ENCODE peak calls at places on chromosomes 12 and 14, in seven cellular contexts. E is HFF-Myc, Z is astrocyte of the spinal cord, D is transverse colon, P is WERI-Rb-1, W is fibroblast of lung, M is GM06990. F is an unnamed sample.

GRCh38 chr12:50739611-50740010 is 24.3 kb upstream of the ATF1 start:
- DNase-seq in E (no peak), Z (no peak), D (no peak), P (no peak), W (no peak), M (no peak), F (no peak)

GRCh38 chr14:77040995-77041744 is 12.7 kb upstream of the IRF2BPL start:
- DNase-seq in E (no peak), Z (no peak), D (peak; percentile 29), P (no peak), W (no peak), M (no peak), F (no peak)

GRCh38 chr14:31843361-31844091 is 233.6 kb upstream of the ARHGAP5 start:
- DNase-seq in E (no peak), Z (peak; percentile 8), D (peak; percentile 34), P (no peak), W (no peak), M (no peak), F (peak; percentile 39)

GRCh38 chr12:130818381-130819247 is 20.4 kb downstream of the STX2 start:
- DNase-seq in E (no peak), Z (peak; percentile 17), D (peak; percentile 78), P (peak; percentile 41), W (peak; percentile 25), M (peak; percentile 81), F (peak; percentile 19)

GRCh38 chr12:66288121-66288520 is 14.2 kb upstream of the HELB start:
- DNase-seq in E (no peak), Z (no peak), D (no peak), P (no peak), W (no peak), M (no peak), F (no peak)

GRCh38 chr14:20477211-20477876 is 8.1 kb downstream of the PNP start:
- DNase-seq in E (no peak), Z (peak; percentile 58), D (no peak), P (no peak), W (peak; percentile 14), M (no peak), F (peak; percentile 90)

GRCh38 chr12:89098390-89099102 is 253.8 kb downstream of the DUSP6 start:
- DNase-seq in E (no peak), Z (no peak), D (no peak), P (peak; percentile 13), W (peak; percentile 5), M (no peak), F (peak; percentile 17)

GRCh38 chr12:113697646-113698504 is 226.2 kb upstream of the LHX5 start:
- DNase-seq in E (no peak), Z (no peak), D (no peak), P (peak; percentile 96), W (no peak), M (no peak), F (no peak)

GRCh38 chr14:71355324-71356201 is 448.3 kb downstream of the PCNX1 start:
- DNase-seq in E (no peak), Z (peak; percentile 57), D (no peak), P (no peak), W (peak; percentile 92), M (peak; percentile 41), F (peak; percentile 75)

GRCh38 chr14:36129181-36129580 is 47.3 kb downstream of the PTCSC3 start:
- DNase-seq in E (peak; percentile 2), Z (peak; percentile 5), D (no peak), P (no peak), W (no peak), M (no peak), F (no peak)

GRCh38 chr12:17456486-17456885 is 633.5 kb downstream of the RERGL start:
- DNase-seq in E (no peak), Z (no peak), D (no peak), P (no peak), W (no peak), M (no peak), F (no peak)

GRCh38 chr12:5440973-5441372 is 9.1 kb downstream of the NTF3 start:
- DNase-seq in E (no peak), Z (no peak), D (no peak), P (no peak), W (no peak), M (no peak), F (no peak)

GRCh38 chr14:55077691-55078151 is 26.3 kb downstream of the MAPK1IP1L start:
- DNase-seq in E (no peak), Z (no peak), D (peak; percentile 77), P (peak; percentile 37), W (no peak), M (no peak), F (peak; percentile 34)

GRCh38 chr14:21204167-21205025 is 48.5 kb upstream of the OR5AU1 start:
- DNase-seq in E (no peak), Z (no peak), D (no peak), P (no peak), W (no peak), M (no peak), F (no peak)

GRCh38 chr12:52865090-52865944 is 16.5 kb upstream of the KRT78 start:
- DNase-seq in E (no peak), Z (peak; percentile 66), D (peak; percentile 80), P (peak; percentile 82), W (peak; percentile 73), M (no peak), F (peak; percentile 76)

GRCh38 chr12:19236656-19237055 is 107.1 kb downstream of the PLEKHA5 start:
- DNase-seq in E (no peak), Z (peak; percentile 49), D (no peak), P (no peak), W (peak; percentile 57), M (no peak), F (no peak)

GRCh38 chr14:59333235-59333634 is 131.9 kb downstream of the GPR135 start:
- DNase-seq in E (no peak), Z (no peak), D (no peak), P (no peak), W (no peak), M (no peak), F (no peak)

GRCh38 chr14:59328410-59328809 is 136.8 kb downstream of the GPR135 start:
- DNase-seq in E (no peak), Z (no peak), D (no peak), P (no peak), W (no peak), M (no peak), F (no peak)

GRCh38 chr14:59332727-59333126 is 132.5 kb downstream of the GPR135 start:
- DNase-seq in E (no peak), Z (peak; percentile 91), D (no peak), P (no peak), W (peak; percentile 84), M (no peak), F (peak; percentile 76)

GRCh38 chr14:59331217-59331616 is 134.0 kb downstream of the GPR135 start:
- DNase-seq in E (no peak), Z (no peak), D (no peak), P (no peak), W (no peak), M (no peak), F (no peak)

GRCh38 chr14:59330455-59330854 is 134.7 kb downstream of the GPR135 start:
- DNase-seq in E (no peak), Z (peak; percentile 61), D (peak; percentile 33), P (no peak), W (peak; percentile 83), M (no peak), F (peak; percentile 52)
- TF ChIP-seq CTCF in E (no peak), Z (no peak), D (no peak), P (no peak), W (peak; percentile 14), M (no peak), F (peak; percentile 4)

GRCh38 chr14:53147208-53147607 is 5.9 kb downstream of the DDHD1 start:
- DNase-seq in E (no peak), Z (no peak), D (no peak), P (no peak), W (no peak), M (no peak), F (no peak)
- H3K4me3 ChIP-seq in E (no peak overlapping the region), Z (no peak overlapping the region), D (no peak overlapping the region), P (no peak overlapping the region), W (no peak overlapping the region), M (peak overlapping the region; percentile 15), F (no peak overlapping the region)

GRCh38 chr12:132078190-132078589 is 65.9 kb downstream of the DDX51 start:
- DNase-seq in E (peak; percentile 82), Z (peak; percentile 81), D (no peak), P (no peak), W (peak; percentile 76), M (no peak), F (peak; percentile 50)

GRCh38 chr12:132075714-132076553 is 68.2 kb downstream of the DDX51 start:
- DNase-seq in E (no peak), Z (no peak), D (no peak), P (no peak), W (no peak), M (no peak), F (no peak)

GRCh38 chr12:132074216-132074615 is 69.9 kb downstream of the DDX51 start:
- DNase-seq in E (no peak), Z (no peak), D (no peak), P (no peak), W (no peak), M (no peak), F (no peak)

GRCh38 chr12:132077322-132078100 is 66.6 kb downstream of the DDX51 start:
- DNase-seq in E (no peak), Z (no peak), D (no peak), P (no peak), W (no peak), M (no peak), F (no peak)

DNA sequence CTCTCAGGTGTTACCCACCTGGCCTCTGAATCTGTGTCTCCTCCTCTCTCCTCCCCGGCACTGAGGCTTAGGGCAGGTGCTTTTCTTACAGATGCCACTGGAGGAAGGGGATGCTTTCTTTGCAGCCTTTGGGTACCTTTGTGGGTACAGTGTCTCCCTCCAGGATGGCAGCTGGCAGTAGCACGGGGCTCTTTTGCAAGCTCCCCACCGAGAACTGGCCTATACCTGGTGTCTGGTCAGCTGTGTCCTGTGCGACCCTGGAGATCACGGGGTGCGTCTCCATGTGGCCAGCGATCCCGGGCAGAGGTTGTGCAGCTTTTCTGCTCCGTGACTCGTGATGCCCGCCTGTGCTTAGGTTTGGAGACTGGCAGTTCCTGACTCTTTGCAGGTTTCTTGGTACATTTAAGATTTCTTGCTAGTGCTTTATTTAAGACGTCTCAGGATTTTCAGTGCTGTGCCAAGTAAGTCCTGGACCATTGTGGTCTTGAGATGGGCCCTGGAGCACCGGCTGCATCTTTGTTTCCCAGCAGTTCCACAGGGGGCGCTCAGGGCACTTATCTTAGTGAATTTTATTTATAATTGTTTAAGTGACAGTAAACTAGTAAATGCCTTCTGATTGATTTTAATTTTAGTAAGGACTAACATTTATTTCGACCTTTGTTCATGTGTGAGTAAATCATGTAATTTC is 68.9 kb downstream of the DDX51 start:
- DNase-seq in E (no peak), Z (no peak), D (no peak), P (no peak), W (no peak), M (no peak), F (no peak)
- TF ChIP-seq CTCF in E (peak; percentile 34), Z (peak; percentile 44), D (no peak), P (no peak), W (peak; percentile 30), M (no peak), F (peak; percentile 31)

DNA sequence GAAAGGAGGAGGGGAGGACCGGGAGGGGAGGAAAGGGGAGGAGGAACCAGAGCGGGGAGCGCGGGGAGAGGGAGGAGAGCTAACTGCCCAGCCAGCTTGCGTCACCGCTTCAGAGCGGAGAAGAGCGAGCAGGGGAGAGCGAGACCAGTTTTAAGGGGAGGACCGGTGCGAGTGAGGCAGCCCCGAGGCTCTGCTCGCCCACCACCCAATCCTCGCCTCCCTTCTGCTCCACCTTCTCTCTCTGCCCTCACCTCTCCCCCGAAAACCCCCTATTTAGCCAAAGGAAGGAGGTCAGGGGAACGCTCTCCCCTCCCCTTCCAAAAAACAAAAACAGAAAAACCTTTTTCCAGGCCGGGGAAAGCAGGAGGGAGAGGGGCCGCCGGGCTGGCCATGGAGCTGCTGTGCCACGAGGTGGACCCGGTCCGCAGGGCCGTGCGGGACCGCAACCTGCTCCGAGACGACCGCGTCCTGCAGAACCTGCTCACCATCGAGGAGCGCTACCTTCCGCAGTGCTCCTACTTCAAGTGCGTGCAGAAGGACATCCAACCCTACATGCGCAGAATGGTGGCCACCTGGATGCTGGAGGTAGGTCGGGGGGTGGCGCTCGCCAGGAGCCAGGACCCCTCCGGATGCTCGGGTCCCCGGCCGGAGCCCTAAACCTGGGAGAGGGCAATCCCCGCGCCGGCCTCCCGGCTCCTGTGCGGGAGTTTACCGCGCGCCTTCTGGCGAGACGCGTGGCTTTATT is at the start of gene CCND2:
- DNase-seq in E (no peak), Z (peak; percentile 42), D (peak; percentile 93), P (peak; percentile 57), W (peak; percentile 94), M (peak; percentile 79), F (peak; percentile 57)
- H3K4me3 ChIP-seq in E (peak within 1 kb of the TSS; percentile 38), Z (peak within 1 kb of the TSS; percentile 47), D (peak within 1 kb of the TSS; percentile 83), P (peak within 1 kb of the TSS; percentile 51), W (peak within 1 kb of the TSS; percentile 34), M (peak within 1 kb of the TSS; percentile 94), F (peak within 1 kb of the TSS; percentile 61)

F was measured in fibroblast of villous mesenchyme.